ENCODE peak calls at places on chromosomes 2 and 18, in four cellular contexts. D is NCI-H2081, M is NCI-H2029, U is KG1. K is an unnamed sample.

GRCh38 chr2:106127282-106127771 is 66.8 kb downstream of the UXS1 start:
- DNase-seq in D (no peak), M (no peak), U (no peak), K (no peak)

GRCh38 chr2:100919316-100919715 is 82.8 kb upstream of the RPL31 start:
- DNase-seq in D (no peak), M (no peak), U (no peak), K (no peak)

GRCh38 chr18:75008186-75008585 is 200.8 kb downstream of the PTGR3 start:
- DNase-seq in D (no peak), M (no peak), U (no peak), K (no peak)

GRCh38 chr2:231925303-231926179 is 655 bp downstream of the NPPC start:
- DNase-seq in D (peak; percentile 59), M (peak; percentile 53), U (peak; percentile 51), K (no peak)

GRCh38 chr2:174021056-174021656 is 56.0 kb upstream of the SP3 start:
- DNase-seq in D (no peak), M (no peak), U (no peak), K (no peak)

GRCh38 chr2:105239924-105240323 is 1.6 kb upstream of the GPR45 start:
- DNase-seq in D (no peak), M (no peak), U (no peak), K (no peak)

GRCh38 chr2:3960106-3960505 is 256.7 kb downstream of the DCDC2C start:
- DNase-seq in D (no peak), M (no peak), U (no peak), K (no peak)

GRCh38 chr18:79572093-79572780 is 107.4 kb upstream of the CTDP1 start:
- DNase-seq in D (no peak), M (no peak), U (no peak), K (no peak)

GRCh38 chr18:36692909-36693308 is 135.9 kb downstream of the TPGS2 start:
- DNase-seq in D (no peak), M (no peak), U (no peak), K (no peak)

GRCh38 chr2:69645026-69645425 is 1.5 kb upstream of the AAK1 start:
- DNase-seq in D (no peak), M (no peak), U (no peak), K (peak; percentile 7)